ENCODE peak calls at places on chromosome 14, in seven cellular contexts. V is colonic mucosa, U is cardiac muscle cell, S is heart left ventricle, P is prostate gland, B is endothelial cell of umbilical vein, C is spleen. N is an unnamed sample.

GRCh38 chr14:55715889-55716288 is 135.9 kb downstream of the KTN1 start:
- DNase-seq in V (no peak), U (peak), S (peak), P (no peak), B (no peak), C (no peak), N (no peak)

GRCh38 chr14:104942586-104942985 is 17.9 kb downstream of the PLD4 start:
- DNase-seq in V (no peak), U (no peak), S (no peak), P (no peak), B (no peak), C (no peak), N (peak)

GRCh38 chr14:71169861-71170260 is 262.6 kb downstream of the PCNX1 start:
- DNase-seq in V (no peak), U (no peak), S (no peak), P (no peak), B (no peak), C (no peak), N (no peak)

GRCh38 chr14:34055545-34055944 is 104.7 kb upstream of the EGLN3 start:
- DNase-seq in V (no peak), U (no peak), S (no peak), P (no peak), B (peak), C (no peak), N (no peak)

GRCh38 chr14:33793711-33794110 is 157.2 kb downstream of the EGLN3 start:
- DNase-seq in V (no peak), U (no peak), S (no peak), P (no peak), B (no peak), C (no peak), N (no peak)

GRCh38 chr14:75725481-75725880 is 64.4 kb downstream of the TTLL5 start:
- DNase-seq in V (no peak), U (no peak), S (peak), P (no peak), B (no peak), C (no peak), N (no peak)

GRCh38 chr14:61537567-61538463 is 157.5 kb upstream of the HIF1A start:
- DNase-seq in V (peak), U (peak), S (no peak), P (peak), B (peak), C (no peak), N (no peak)

GRCh38 chr14:104069541-104069940 is 16.0 kb upstream of the ASPG start:
- DNase-seq in V (no peak), U (no peak), S (no peak), P (no peak), B (no peak), C (no peak), N (no peak)

GRCh38 chr14:24156840-24157239 is 4.2 kb upstream of the IRF9 start:
- DNase-seq in V (no peak), U (no peak), S (no peak), P (no peak), B (no peak), C (no peak), N (no peak)

GRCh38 chr14:93723001-93723400 is 65.3 kb downstream of the PRIMA1 start:
- DNase-seq in V (no peak), U (no peak), S (no peak), P (no peak), B (no peak), C (no peak), N (no peak)

GRCh38 chr14:63051966-63052365 is 6.7 kb upstream of the KCNH5 start:
- DNase-seq in V (no peak), U (no peak), S (no peak), P (no peak), B (no peak), C (no peak), N (no peak)

GRCh38 chr14:58238252-58239247 is 6.1 kb upstream of the PSMA3 start:
- DNase-seq in V (no peak), U (peak), S (no peak), P (no peak), B (peak), C (no peak), N (no peak)

GRCh38 chr14:20652996-20653975 is 11.8 kb upstream of the OR6S1 start:
- DNase-seq in V (peak), U (peak), S (no peak), P (no peak), B (peak), C (peak), N (peak)

GRCh38 chr14:105398726-105399440 is 545 bp downstream of the TEX22 start:
- DNase-seq in V (no peak), U (no peak), S (no peak), P (no peak), B (peak), C (no peak), N (no peak)

GRCh38 chr14:49634547-49635334 is at the start of gene DNAAF2:
- DNase-seq in V (peak), U (peak), S (peak), P (peak), B (peak), C (peak), N (peak)

GRCh38 chr14:20343855-20344205 is 395 bp downstream of the PARP2 start:
- DNase-seq in V (no peak), U (peak), S (no peak), P (no peak), B (no peak), C (no peak), N (no peak)

GRCh38 chr14:68391292-68392014 is 401.4 kb downstream of the ZFP36L1 start:
- DNase-seq in V (no peak), U (peak), S (peak), P (no peak), B (peak), C (no peak), N (no peak)

GRCh38 chr14:105979446-105979845 is 453.1 kb downstream of the TMEM121 start:
- DNase-seq in V (no peak), U (no peak), S (no peak), P (no peak), B (no peak), C (no peak), N (no peak)

GRCh38 chr14:61438860-61439765 is 117.7 kb downstream of the PRKCH start:
- DNase-seq in V (peak), U (peak), S (peak), P (peak), B (peak), C (no peak), N (peak)

GRCh38 chr14:44829021-44829420 is 132.7 kb downstream of the KLHL28 start:
- DNase-seq in V (no peak), U (no peak), S (no peak), P (no peak), B (no peak), C (no peak), N (no peak)

GRCh38 chr14:97218336-97218712 is 421.1 kb downstream of the VRK1 start:
- DNase-seq in V (no peak), U (no peak), S (no peak), P (no peak), B (no peak), C (no peak), N (no peak)

GRCh38 chr14:93936245-93936644 is 9.1 kb downstream of the FAM181A start:
- DNase-seq in V (no peak), U (no peak), S (no peak), P (no peak), B (no peak), C (no peak), N (no peak)

GRCh38 chr14:78690836-78691235 is 520.7 kb downstream of the NRXN3 start:
- DNase-seq in V (no peak), U (peak), S (no peak), P (no peak), B (no peak), C (no peak), N (no peak)

GRCh38 chr14:24052656-24053547 is 1.1 kb downstream of the CARMIL3 start:
- DNase-seq in V (peak), U (no peak), S (peak), P (no peak), B (no peak), C (no peak), N (no peak)

GRCh38 chr14:88834883-88835431 is 10.5 kb downstream of the TTC8 start:
- DNase-seq in V (no peak), U (peak), S (no peak), P (no peak), B (peak), C (no peak), N (no peak)

GRCh38 chr14:73977896-73978295 is 27.8 kb downstream of the COQ6 start:
- DNase-seq in V (no peak), U (no peak), S (no peak), P (no peak), B (no peak), C (no peak), N (no peak)

GRCh38 chr14:78700236-78700635 is 530.1 kb downstream of the NRXN3 start:
- DNase-seq in V (no peak), U (no peak), S (no peak), P (no peak), B (no peak), C (no peak), N (no peak)

GRCh38 chr14:77529963-77530362 is 31.3 kb upstream of the ISM2 start:
- DNase-seq in V (no peak), U (peak), S (no peak), P (no peak), B (no peak), C (no peak), N (no peak)

GRCh38 chr14:77205566-77205965 is 24.0 kb downstream of the TMEM63C start:
- DNase-seq in V (no peak), U (no peak), S (no peak), P (no peak), B (no peak), C (no peak), N (peak)

GRCh38 chr14:76011959-76012802 is 26.6 kb downstream of the IFT43 start:
- DNase-seq in V (no peak), U (peak), S (peak), P (no peak), B (no peak), C (no peak), N (peak)

GRCh38 chr14:95536036-95536577 is 1.3 kb downstream of the GLRX5 start:
- DNase-seq in V (no peak), U (no peak), S (no peak), P (no peak), B (no peak), C (no peak), N (no peak)

GRCh38 chr14:92651106-92651792 is 97.2 kb downstream of the LGMN start:
- DNase-seq in V (peak), U (peak), S (peak), P (no peak), B (no peak), C (peak), N (peak)

GRCh38 chr14:29240046-29240445 is 473.5 kb downstream of the FOXG1 start:
- DNase-seq in V (no peak), U (peak), S (no peak), P (no peak), B (peak), C (no peak), N (no peak)

GRCh38 chr14:72598328-72598727 is 295.6 kb downstream of the DPF3 start:
- DNase-seq in V (no peak), U (no peak), S (no peak), P (no peak), B (no peak), C (no peak), N (no peak)

GRCh38 chr14:60357551-60357930 is 108.5 kb downstream of the PPM1A start:
- DNase-seq in V (no peak), U (no peak), S (no peak), P (no peak), B (no peak), C (no peak), N (no peak)

GRCh38 chr14:97179573-97179972 is 382.4 kb downstream of the VRK1 start:
- DNase-seq in V (no peak), U (no peak), S (no peak), P (no peak), B (no peak), C (no peak), N (no peak)

GRCh38 chr14:74085047-74085637 is 386 bp downstream of the LIN52 start:
- DNase-seq in V (no peak), U (peak), S (peak), P (no peak), B (no peak), C (no peak), N (no peak)

GRCh38 chr14:24063263-24063836 is 8.0 kb upstream of the CPNE6 start:
- DNase-seq in V (no peak), U (no peak), S (peak), P (no peak), B (no peak), C (peak), N (peak)

GRCh38 chr14:61930101-61930857 is 168.1 kb downstream of the SNAPC1 start:
- DNase-seq in V (no peak), U (no peak), S (no peak), P (no peak), B (no peak), C (no peak), N (no peak)

GRCh38 chr14:90900712-90901111 is 84.5 kb upstream of the TTC7B start:
- DNase-seq in V (no peak), U (peak), S (no peak), P (no peak), B (peak), C (no peak), N (no peak)
- TF ChIP-seq CTCF in V (no peak), U (peak), S (peak), P (no peak), B (no peak), C (peak), N (no peak)

GRCh38 chr14:100826371-100827139 is 637 bp downstream of the MEG3 start:
- DNase-seq in V (no peak), U (no peak), S (no peak), P (no peak), B (peak), C (peak), N (no peak)

GRCh38 chr14:100823488-100823887 is 2.4 kb upstream of the MEG3 start:
- DNase-seq in V (no peak), U (no peak), S (no peak), P (no peak), B (peak), C (no peak), N (no peak)

GRCh38 chr14:100824156-100824555 is 1.8 kb upstream of the MEG3 start:
- DNase-seq in V (no peak), U (peak), S (peak), P (no peak), B (peak), C (peak), N (peak)

GRCh38 chr14:100825691-100826331 is at the start of gene MEG3:
- DNase-seq in V (no peak), U (peak), S (peak), P (peak), B (peak), C (peak), N (peak)

GRCh38 chr14:100824946-100825690 is 800 bp upstream of the MEG3 start:
- DNase-seq in V (no peak), U (peak), S (no peak), P (no peak), B (no peak), C (no peak), N (peak)
- H3K4me3 ChIP-seq in V (no peak), U (no peak), S (peak), P (peak), B (peak), C (peak), N (no peak)

GRCh38 chr14:100417466-100417865 is 94.3 kb downstream of the SLC25A47 start:
- DNase-seq in V (peak), U (peak), S (no peak), P (no peak), B (peak), C (peak), N (no peak)
- TF ChIP-seq CTCF in V (peak), U (peak), S (no peak), P (no peak), B (peak), C (peak), N (peak)

DNA sequence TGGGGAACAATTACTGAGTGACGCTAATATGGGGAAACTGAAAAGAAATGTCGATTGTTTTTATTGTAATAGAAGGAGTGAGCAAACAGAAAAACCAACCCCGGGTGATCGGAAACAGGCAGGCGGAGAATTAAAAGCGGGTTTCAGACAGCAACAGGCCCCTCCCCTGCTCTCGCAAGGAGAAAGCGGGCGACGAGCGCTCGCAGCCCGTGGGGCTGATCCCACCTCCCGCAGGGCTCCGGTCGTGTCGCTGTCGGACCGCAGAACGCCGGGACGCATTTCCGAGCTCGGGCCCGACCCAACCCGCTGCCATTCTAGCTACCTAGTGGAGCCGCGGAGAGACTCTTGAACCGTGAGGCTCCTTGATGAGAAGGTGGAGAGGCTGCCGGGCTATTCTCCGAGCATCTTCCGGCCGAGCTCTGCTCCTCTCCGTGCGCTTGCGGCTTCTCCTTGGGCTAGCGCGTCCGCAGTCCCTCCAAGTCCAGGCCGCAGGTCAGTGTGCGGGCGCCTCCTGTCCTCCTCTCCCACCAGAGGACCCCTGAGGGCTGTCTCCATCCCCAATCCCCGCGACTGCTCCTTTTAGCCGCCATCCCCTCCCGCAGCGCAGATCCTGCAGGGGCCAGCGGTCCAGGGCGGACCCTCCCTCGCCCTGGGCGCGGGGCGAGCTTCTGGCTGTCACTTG is 4.1 kb upstream of the PAX9 start:
- DNase-seq in V (no peak), U (no peak), S (no peak), P (peak), B (no peak), C (no peak), N (peak)
- H3K4me3 ChIP-seq in V (peak), U (no peak), S (peak), P (peak), B (no peak), C (peak), N (no peak)

DNA sequence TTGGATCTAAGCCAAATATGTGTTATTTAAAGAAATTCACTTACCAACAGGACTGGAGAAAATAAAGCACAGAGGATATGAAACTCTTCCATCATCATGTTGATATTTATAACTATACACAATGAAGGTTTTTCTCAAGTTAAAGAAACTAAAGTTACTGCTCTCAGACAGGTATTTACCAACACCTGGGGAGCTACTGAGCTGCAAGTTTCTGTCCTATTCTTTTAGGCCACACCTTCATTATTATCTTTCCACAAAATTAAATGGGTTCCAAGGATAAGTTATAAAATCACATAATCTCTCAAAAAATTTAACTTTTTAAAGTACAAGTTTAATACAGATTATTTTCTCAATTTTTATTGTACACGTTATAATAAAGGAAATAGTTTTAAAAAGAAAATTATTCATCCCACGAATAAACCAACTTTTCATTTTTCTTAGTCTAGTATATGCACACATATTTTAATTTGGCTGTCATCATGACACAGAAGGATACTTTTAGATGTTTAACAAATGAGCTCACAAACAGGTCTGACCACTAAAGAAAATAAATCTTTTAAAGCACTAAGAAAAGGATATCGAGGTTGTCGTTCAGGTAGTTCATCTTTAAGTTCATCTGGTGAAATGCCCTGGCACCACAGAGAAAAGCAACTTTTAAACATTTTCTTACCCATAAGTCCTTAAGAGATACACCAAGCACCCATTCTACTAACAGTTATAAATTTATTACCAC is 7.8 kb downstream of the GMFB start:
- DNase-seq in V (no peak), U (no peak), S (no peak), P (no peak), B (no peak), C (no peak), N (no peak)
- TF ChIP-seq CTCF in V (no peak), U (no peak), S (no peak), P (no peak), B (no peak), C (no peak), N (no peak)

DNA sequence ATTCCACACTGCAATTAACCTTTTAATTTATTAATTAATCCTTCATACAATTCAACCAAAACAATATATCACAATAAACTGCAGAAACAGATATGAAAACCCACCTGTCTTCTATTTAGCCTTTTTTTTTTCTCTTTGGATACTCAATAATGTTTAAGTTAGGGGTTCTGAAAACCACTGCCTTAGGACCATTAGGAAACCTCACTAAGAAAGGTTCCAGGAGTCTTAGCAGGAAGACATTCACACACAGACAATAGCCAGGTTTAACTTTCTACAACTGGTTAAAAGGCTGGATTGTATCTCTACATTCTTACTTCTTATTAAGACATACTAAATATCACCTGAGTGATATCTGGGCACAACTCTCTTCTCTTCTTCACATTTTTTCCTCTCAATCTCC is 3.3 kb downstream of the SEC23A start:
- DNase-seq in V (no peak), U (no peak), S (no peak), P (no peak), B (no peak), C (no peak), N (no peak)
- H3K4me3 ChIP-seq in V (no peak), U (no peak), S (no peak), P (no peak), B (no peak), C (no peak), N (no peak)

DNA sequence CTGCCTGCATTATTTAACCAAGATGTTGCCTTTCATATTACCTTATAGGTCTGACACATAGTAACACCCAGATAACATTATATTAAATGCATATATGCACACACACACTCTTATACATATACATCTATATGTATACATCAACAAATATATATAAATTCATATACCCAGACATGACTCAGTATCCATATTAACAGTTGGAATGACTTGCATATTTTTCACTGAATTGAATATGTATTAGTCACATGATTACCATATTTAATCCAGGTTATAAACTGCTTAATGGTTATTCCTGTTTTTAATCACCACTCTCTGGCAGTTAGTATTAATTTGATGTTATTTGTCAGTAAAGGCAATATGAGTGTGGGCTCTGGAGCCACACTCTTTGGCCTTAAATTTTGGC is 85.2 kb downstream of the PAX9 start:
- DNase-seq in V (no peak), U (no peak), S (no peak), P (no peak), B (no peak), C (no peak), N (no peak)
- TF ChIP-seq CTCF in V (no peak), U (no peak), S (no peak), P (no peak), B (no peak), C (no peak), N (no peak)

GRCh38 chr14:26595922-26596721 is 1.7 kb downstream of the NOVA1 start:
- DNase-seq in V (no peak), U (peak), S (no peak), P (no peak), B (peak), C (no peak), N (no peak)
- H3K4me3 ChIP-seq in V (peak), U (peak), S (peak), P (peak), B (peak), C (peak), N (peak)

N was measured in kidney.